ENCODE peak calls at places on chromosomes 11 and 22, in nine cellular contexts. K, J, I, V, D, R, F, H and P are unnamed samples.

GRCh38 chr11:45252877-45253276 is 33.3 kb downstream of the SYT13 start:
- DNase-seq in K (no peak), J (no peak), I (no peak), V (no peak), D (no peak), R (no peak), F (no peak), H (peak), P (no peak)

GRCh38 chr11:8294251-8294935 is 30.7 kb upstream of the LMO1 start:
- DNase-seq in K (no peak), J (no peak), I (no peak), V (no peak), D (no peak), R (no peak), F (no peak), H (no peak), P (no peak)

GRCh38 chr11:105609832-105610781 is at the start of gene GRIA4:
- DNase-seq in K (peak), J (no peak), I (no peak), V (peak), D (peak), R (peak), F (peak), H (peak), P (peak)

GRCh38 chr22:25402501-25403283 is 161.8 kb upstream of the GRK3 start:
- DNase-seq in K (no peak), J (no peak), I (no peak), V (peak), D (peak), R (peak), F (no peak), H (peak), P (peak)

GRCh38 chr11:44971185-44971584 is 20.5 kb upstream of the TP53I11 start:
- DNase-seq in K (no peak), J (no peak), I (no peak), V (peak), D (peak), R (no peak), F (no peak), H (no peak), P (no peak)

GRCh38 chr11:86574493-86575207 is 97.8 kb downstream of the ME3 start:
- DNase-seq in K (no peak), J (no peak), I (no peak), V (peak), D (no peak), R (no peak), F (no peak), H (no peak), P (peak)

GRCh38 chr11:99988105-99988907 is 698.8 kb upstream of the ARHGAP42 start:
- DNase-seq in K (no peak), J (no peak), I (no peak), V (no peak), D (no peak), R (no peak), F (no peak), H (no peak), P (no peak)

GRCh38 chr22:49768077-49768476 is 59.6 kb downstream of the BRD1 start:
- DNase-seq in K (peak), J (no peak), I (no peak), V (no peak), D (peak), R (no peak), F (peak), H (no peak), P (no peak)

GRCh38 chr11:30535818-30536217 is 50.3 kb downstream of the MPPED2 start:
- DNase-seq in K (no peak), J (no peak), I (no peak), V (no peak), D (no peak), R (no peak), F (no peak), H (no peak), P (no peak)

GRCh38 chr22:21753374-21754111 is 17.9 kb upstream of the YPEL1 start:
- DNase-seq in K (no peak), J (no peak), I (no peak), V (no peak), D (no peak), R (no peak), F (no peak), H (no peak), P (no peak)

GRCh38 chr22:37892566-37893338 is 13.3 kb upstream of the MICALL1 start:
- DNase-seq in K (peak), J (no peak), I (no peak), V (peak), D (no peak), R (no peak), F (no peak), H (no peak), P (no peak)

GRCh38 chr11:102168483-102168882 is 58.2 kb downstream of the YAP1 start:
- DNase-seq in K (no peak), J (no peak), I (no peak), V (no peak), D (no peak), R (no peak), F (no peak), H (no peak), P (no peak)

GRCh38 chr22:46638601-46639431 is 18.6 kb downstream of the GRAMD4 start:
- DNase-seq in K (no peak), J (no peak), I (no peak), V (peak), D (no peak), R (peak), F (no peak), H (peak), P (peak)

GRCh38 chr22:23632178-23632577 is at the start of gene DRICH1:
- DNase-seq in K (no peak), J (no peak), I (no peak), V (no peak), D (no peak), R (no peak), F (no peak), H (no peak), P (no peak)

GRCh38 chr11:123260511-123261211 is 65.6 kb upstream of the CLMP start:
- DNase-seq in K (no peak), J (no peak), I (no peak), V (peak), D (no peak), R (no peak), F (no peak), H (no peak), P (peak)

GRCh38 chr22:31585161-31585859 is 76.7 kb downstream of the PISD start:
- DNase-seq in K (no peak), J (peak), I (peak), V (peak), D (no peak), R (peak), F (no peak), H (peak), P (peak)

GRCh38 chr22:20115691-20116375 is at the start of gene RANBP1:
- DNase-seq in K (peak), J (no peak), I (no peak), V (no peak), D (peak), R (no peak), F (peak), H (no peak), P (no peak)

GRCh38 chr11:86698634-86699033 is 26.2 kb upstream of the ME3 start:
- DNase-seq in K (no peak), J (no peak), I (no peak), V (no peak), D (no peak), R (no peak), F (no peak), H (no peak), P (no peak)

GRCh38 chr11:74084796-74085541 is 76.1 kb upstream of the UCP3 start:
- DNase-seq in K (no peak), J (no peak), I (no peak), V (peak), D (no peak), R (peak), F (no peak), H (peak), P (peak)

GRCh38 chr22:27252282-27253049 is 549.1 kb downstream of the MN1 start:
- DNase-seq in K (no peak), J (no peak), I (peak), V (peak), D (no peak), R (peak), F (peak), H (peak), P (peak)

GRCh38 chr11:69241844-69242582 is 51.9 kb upstream of the MYEOV start:
- DNase-seq in K (no peak), J (no peak), I (no peak), V (no peak), D (no peak), R (no peak), F (no peak), H (no peak), P (no peak)

GRCh38 chr11:69388210-69388609 is 93.3 kb upstream of the LINC01488 start:
- DNase-seq in K (no peak), J (no peak), I (no peak), V (no peak), D (no peak), R (no peak), F (no peak), H (no peak), P (no peak)

DNA sequence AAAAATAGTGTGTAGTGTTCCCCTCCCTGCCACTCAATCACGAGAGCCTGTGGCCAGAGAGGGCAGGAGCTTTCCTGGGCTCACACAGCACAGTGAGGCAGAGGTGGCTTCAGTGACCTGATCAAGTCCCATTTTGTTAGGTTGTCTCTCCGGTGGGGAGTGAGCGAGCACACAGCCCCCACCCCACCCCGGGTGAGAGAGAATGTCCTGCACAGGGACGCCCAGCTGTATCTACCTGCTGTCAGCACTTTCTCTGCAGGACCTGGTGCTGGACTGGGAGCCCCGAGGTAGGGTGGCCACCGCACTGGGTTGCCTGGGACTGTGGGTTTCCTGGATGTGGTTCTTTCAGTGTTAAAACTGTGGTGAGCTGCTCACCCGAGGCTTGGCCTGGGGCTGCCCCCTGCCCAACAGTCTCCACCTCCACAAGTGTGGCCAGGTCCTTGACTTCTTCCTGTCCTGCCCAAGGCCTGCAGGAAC is 6.1 kb downstream of the CAPN5 start:
- DNase-seq in K (no peak), J (no peak), I (no peak), V (no peak), D (no peak), R (no peak), F (no peak), H (no peak), P (no peak)
- H3K4me3 ChIP-seq in K (no peak), J (no peak), I (no peak), V (no peak), D (no peak), R (no peak), F (no peak), H (no peak), P (no peak)

DNA sequence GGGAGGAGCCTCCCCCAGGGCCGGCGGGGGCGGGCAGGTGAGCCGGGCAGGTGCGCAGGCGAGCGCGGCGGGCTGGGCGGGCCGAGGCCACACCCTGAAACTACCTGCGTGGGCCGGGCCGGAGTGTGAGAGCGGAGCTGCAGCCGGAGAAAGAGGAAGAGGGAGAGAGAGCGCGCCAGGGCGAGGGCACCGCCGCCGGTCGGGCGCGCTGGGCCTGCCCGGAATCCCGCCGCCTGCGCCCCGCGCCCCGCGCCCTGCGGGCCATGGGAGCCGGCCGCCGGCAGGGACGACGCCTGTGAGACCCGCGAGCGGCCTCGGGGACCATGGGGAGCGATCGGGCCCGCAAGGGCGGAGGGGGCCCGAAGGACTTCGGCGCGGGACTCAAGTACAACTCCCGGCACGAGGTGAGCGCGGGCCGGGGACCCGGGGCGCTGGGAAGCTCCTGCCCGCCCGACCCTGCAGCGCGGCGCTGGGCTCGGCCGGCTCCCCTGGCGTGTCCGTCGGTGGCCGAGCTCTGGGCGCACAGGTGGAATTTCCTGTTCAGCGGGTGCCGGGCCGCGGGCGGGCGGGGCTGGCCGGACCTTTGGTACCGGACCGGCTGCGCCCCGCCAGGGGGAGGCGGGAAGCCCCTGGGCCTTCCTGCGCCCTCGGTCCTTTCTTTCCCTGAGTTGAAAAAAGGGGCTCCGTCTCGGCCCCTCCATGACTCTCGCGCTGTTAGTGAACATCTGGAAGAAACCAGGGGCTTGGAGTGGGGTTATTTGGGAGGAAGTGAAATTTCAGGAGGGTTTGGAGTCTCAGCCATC is at the start of gene ST14:
- DNase-seq in K (no peak), J (no peak), I (no peak), V (no peak), D (peak), R (no peak), F (no peak), H (peak), P (no peak)
- H3K4me3 ChIP-seq in K (no peak), J (no peak), I (no peak), V (peak), D (peak), R (no peak), F (peak), H (no peak), P (no peak)

GRCh38 chr11:104328514-104328912 is 164.6 kb upstream of the PDGFD start:
- DNase-seq in K (no peak), J (no peak), I (no peak), V (no peak), D (no peak), R (no peak), F (no peak), H (no peak), P (no peak)
- H3K4me3 ChIP-seq in K (no peak), J (no peak), I (no peak), V (no peak), D (no peak), R (no peak), F (no peak), H (no peak), P (no peak)

GRCh38 chr11:65391007-65391406 is 4.6 kb downstream of the FRMD8 start:
- DNase-seq in K (no peak), J (no peak), I (no peak), V (peak), D (no peak), R (peak), F (no peak), H (peak), P (peak)
- H3K4me3 ChIP-seq in K (no peak), J (no peak), I (no peak), V (no peak), D (no peak), R (no peak), F (peak), H (peak), P (no peak)

DNA sequence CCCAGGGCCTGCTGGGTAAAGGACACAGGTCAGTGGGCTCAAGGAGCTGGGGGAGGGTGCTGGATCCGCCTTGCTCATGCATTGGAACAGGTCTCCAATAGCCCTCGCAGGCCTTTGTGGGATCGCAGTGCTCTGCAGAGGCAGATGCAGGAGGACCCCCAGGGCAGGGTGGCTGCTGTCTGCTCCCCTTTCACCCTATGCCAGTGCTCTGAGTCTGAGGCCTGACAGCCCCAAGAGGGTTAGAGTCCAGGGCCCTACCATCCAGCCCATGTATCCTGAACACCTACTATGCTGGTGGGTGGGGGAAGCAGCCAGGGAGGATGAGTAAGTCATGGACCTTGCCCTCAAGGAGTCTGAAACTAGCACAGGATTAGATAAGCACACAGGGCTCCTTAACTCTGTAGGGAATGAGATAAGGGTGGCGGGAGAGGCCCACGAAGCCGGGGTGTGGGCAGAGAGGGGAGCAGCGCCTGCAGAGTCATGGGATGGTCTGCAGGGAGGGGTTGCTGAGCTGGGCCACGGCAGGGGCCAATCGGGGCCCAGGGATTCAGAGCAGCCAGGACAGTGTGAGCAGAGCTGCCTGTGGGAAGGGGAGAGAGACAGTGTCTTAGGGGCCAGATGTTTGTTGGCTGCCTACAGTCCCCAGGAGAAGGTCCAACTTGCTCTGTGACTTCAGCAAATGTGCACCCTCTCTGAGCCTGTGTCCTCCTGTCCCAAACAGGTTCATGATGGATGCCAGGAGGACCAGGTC is 10.5 kb upstream of the EHD1 start:
- DNase-seq in K (no peak), J (no peak), I (no peak), V (no peak), D (peak), R (no peak), F (no peak), H (no peak), P (no peak)
- H3K4me3 ChIP-seq in K (no peak), J (no peak), I (no peak), V (no peak), D (no peak), R (no peak), F (no peak), H (no peak), P (no peak)

DNA sequence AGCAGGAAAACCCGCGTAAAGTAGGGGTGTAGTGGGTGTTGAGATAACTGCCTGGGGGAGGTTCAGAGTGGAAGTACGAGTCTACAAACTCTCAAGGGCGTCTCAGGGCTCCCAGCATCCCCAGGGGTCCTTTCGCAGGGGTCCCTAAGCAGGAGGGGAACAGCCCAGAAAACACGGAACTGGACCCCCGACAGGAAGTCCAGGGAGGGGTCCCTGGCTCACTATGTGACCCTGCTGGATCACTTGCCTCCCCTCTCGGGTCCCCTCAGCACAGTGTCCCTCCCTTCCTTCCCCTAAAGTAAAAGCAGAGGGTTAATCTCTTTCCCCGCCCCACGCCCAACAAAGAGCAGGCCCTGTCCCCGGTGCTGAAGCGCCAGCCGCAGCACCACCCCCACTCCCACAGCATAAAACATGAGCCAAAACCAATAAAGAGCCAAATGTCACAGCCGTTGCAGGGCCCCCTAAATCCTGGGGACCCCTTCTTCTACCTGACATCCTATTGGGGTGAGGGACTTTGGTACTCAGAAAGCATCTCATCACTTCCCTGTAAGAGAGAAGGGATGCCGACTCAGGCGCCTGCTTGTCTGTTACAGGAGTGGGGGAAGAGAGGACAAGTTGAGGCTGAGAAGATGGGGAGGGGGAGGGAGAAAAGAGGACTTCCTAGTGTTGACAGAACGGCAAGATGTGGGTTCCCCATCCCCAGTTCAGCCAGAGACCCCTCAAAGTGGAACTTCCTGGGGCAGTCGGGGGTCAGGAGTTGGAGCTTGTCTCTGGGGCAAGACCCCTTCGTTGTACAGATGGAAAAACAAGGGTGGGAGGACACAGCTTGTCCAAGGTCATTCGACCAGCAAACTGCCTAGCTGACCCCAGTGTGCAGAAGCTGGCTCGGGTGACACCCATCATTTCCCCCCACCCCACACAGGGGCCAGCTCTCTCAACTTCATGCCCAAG is 1.4 kb upstream of the NEFH start:
- DNase-seq in K (no peak), J (no peak), I (no peak), V (peak), D (no peak), R (no peak), F (no peak), H (peak), P (no peak)
- H3K4me3 ChIP-seq in K (no peak), J (no peak), I (no peak), V (no peak), D (no peak), R (no peak), F (no peak), H (no peak), P (no peak)